ENCODE peak calls at places on chromosome 12, in seven cellular contexts. P, U, A, K, J, D and Q are unnamed samples.

GRCh38 chr12:55974308-55974724 is 438 bp downstream of the RAB5B start:
- DNase-seq in P (no peak), U (peak), A (no peak), K (peak), J (no peak), D (peak), Q (peak)

GRCh38 chr12:94636462-94637085 is 13.8 kb downstream of the TMCC3 start:
- DNase-seq in P (no peak), U (no peak), A (no peak), K (no peak), J (no peak), D (no peak), Q (no peak)

GRCh38 chr12:117033382-117034045 is 65.7 kb downstream of the TESC start:
- DNase-seq in P (no peak), U (no peak), A (peak), K (no peak), J (no peak), D (no peak), Q (no peak)

GRCh38 chr12:49019435-49020317 is 1.1 kb upstream of the PRKAG1 start:
- DNase-seq in P (no peak), U (peak), A (no peak), K (peak), J (peak), D (peak), Q (no peak)

GRCh38 chr12:80857311-80857710 is 80.4 kb downstream of the LIN7A start:
- DNase-seq in P (no peak), U (no peak), A (no peak), K (no peak), J (no peak), D (no peak), Q (no peak)

GRCh38 chr12:123180171-123180570 is 29.3 kb upstream of the PITPNM2 start:
- DNase-seq in P (no peak), U (no peak), A (no peak), K (no peak), J (peak), D (no peak), Q (no peak)

GRCh38 chr12:95323204-95323603 is 105.6 kb downstream of the VEZT start:
- DNase-seq in P (no peak), U (no peak), A (no peak), K (no peak), J (no peak), D (no peak), Q (no peak)

GRCh38 chr12:88577537-88577936 is 2.7 kb downstream of the KITLG start:
- DNase-seq in P (peak), U (peak), A (no peak), K (no peak), J (no peak), D (no peak), Q (no peak)

GRCh38 chr12:43004908-43005307 is 415.4 kb upstream of the PRICKLE1 start:
- DNase-seq in P (no peak), U (no peak), A (no peak), K (no peak), J (no peak), D (no peak), Q (no peak)

GRCh38 chr12:108694812-108695278 is 36.5 kb downstream of the CORO1C start:
- DNase-seq in P (no peak), U (no peak), A (no peak), K (no peak), J (no peak), D (no peak), Q (no peak)

GRCh38 chr12:132398386-132398991 is 69.1 kb upstream of the GALNT9 start:
- DNase-seq in P (no peak), U (no peak), A (peak), K (no peak), J (no peak), D (no peak), Q (no peak)

GRCh38 chr12:24138041-24138440 is 188.6 kb upstream of the SOX5 start:
- DNase-seq in P (no peak), U (no peak), A (no peak), K (no peak), J (no peak), D (no peak), Q (no peak)

GRCh38 chr12:49130151-49131050 is 794 bp downstream of the TUBA1B start:
- DNase-seq in P (peak), U (peak), A (peak), K (peak), J (peak), D (peak), Q (peak)

GRCh38 chr12:27560126-27560525 is 36.1 kb downstream of the PPFIBP1 start:
- DNase-seq in P (no peak), U (no peak), A (no peak), K (no peak), J (no peak), D (no peak), Q (no peak)

GRCh38 chr12:107622005-107622404 is 63.6 kb upstream of the PWP1 start:
- DNase-seq in P (peak), U (no peak), A (no peak), K (no peak), J (no peak), D (no peak), Q (peak)

GRCh38 chr12:66024966-66025365 is 105.6 kb downstream of the LLPH start:
- DNase-seq in P (no peak), U (no peak), A (no peak), K (no peak), J (no peak), D (no peak), Q (no peak)

DNA sequence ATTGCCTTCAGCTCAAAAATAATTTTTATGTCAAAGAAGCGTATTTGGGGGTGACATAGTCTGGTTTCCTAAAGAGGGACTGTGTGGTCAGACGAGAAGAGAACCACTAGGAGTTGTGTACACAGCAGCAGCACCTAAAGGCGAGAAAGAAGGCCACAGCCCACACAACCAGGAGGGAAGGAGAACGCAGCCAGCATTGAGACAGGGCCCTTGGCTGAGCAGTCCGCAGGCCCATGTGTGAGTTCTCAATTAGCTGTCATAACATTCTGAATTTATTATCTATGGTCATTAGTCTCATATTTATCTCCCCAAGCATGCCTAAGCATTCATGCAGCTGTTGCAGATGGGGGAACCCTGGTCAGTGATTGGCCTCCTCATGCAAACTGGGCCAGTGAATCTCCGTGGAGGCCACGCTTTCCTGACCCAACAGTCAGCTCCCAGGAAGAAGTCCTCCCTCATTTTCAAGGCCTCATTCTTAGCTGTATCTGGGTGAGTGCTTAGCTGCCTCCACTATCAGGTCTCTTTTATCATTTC is 81.2 kb upstream of the ATF7IP start:
- DNase-seq in P (no peak), U (no peak), A (no peak), K (peak), J (no peak), D (peak), Q (no peak)
- TF ChIP-seq POLR2A in P (no peak), U (no peak), A (no peak), K (no peak), J (no peak), D (no peak), Q (no peak)

DNA sequence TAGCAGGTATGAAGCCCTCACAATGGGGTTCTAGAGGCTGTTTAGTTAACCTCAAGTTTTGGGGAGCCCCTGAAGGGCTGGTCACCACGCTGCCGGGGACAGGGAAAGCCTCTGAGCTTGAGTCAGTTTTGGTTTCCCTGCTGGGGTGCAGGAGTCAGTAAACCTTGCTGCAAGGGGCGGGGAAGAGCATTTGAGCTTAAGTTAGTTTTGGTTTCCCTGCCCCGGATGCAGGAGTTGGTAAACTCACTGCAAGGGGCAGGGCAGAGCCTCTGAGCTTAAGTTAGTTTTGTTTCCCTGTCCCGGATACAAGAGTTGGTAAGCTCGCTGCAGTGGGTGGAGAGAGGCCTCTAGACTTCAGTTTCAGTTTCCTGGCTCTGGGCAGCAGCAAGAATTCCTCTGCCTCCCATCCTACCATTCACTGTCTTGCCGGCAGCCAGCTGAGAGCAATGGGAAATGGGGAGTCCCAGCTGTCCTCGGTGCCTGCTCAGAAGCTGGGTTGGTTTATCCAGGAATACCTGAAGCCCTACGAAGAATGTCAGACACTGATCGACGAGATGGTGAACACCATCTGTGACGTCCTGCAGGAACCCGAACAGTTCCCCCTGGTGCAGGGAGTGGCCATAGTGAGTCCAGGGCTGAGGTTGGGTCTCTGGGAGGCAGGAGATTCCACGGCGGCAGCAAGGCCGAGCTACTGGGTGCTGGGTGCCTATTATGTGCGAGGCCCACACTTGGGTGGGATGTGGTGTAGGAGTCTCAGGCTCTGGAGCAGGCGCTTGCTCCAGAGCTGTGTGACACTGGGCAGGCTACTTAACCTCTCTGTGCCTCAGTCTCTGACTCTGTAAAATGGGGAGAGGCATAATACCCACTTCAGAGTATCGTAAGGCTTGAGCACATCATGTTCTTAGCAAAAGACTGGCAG is at the start of gene OAS2:
- DNase-seq in P (no peak), U (no peak), A (peak), K (peak), J (peak), D (peak), Q (peak)
- TF ChIP-seq POLR2A in P (no peak), U (no peak), A (peak), K (no peak), J (no peak), D (peak), Q (no peak)

GRCh38 chr12:64403708-64404469 is at the start of gene XPOT:
- DNase-seq in P (peak), U (peak), A (peak), K (peak), J (peak), D (peak), Q (peak)
- TF ChIP-seq POLR2A in P (peak), U (peak), A (no peak), K (no peak), J (no peak), D (peak), Q (peak)

GRCh38 chr12:101697930-101698781 is 716 bp downstream of the CHPT1 start:
- DNase-seq in P (no peak), U (peak), A (peak), K (peak), J (peak), D (peak), Q (peak)

GRCh38 chr12:101697197-101697929 is at the start of gene CHPT1:
- DNase-seq in P (no peak), U (peak), A (peak), K (peak), J (peak), D (peak), Q (peak)

GRCh38 chr12:101695698-101696097 is 1.7 kb upstream of the CHPT1 start:
- DNase-seq in P (no peak), U (no peak), A (no peak), K (no peak), J (no peak), D (no peak), Q (no peak)

GRCh38 chr12:101698782-101699347 is 1.4 kb downstream of the CHPT1 start:
- DNase-seq in P (no peak), U (peak), A (no peak), K (peak), J (no peak), D (peak), Q (peak)

GRCh38 chr12:101696477-101697196 is 803 bp upstream of the CHPT1 start:
- DNase-seq in P (no peak), U (peak), A (peak), K (peak), J (peak), D (no peak), Q (no peak)
- TF ChIP-seq POLR2A in P (no peak), U (no peak), A (no peak), K (no peak), J (no peak), D (peak), Q (no peak)

GRCh38 chr12:70691018-70691672 is 53.9 kb upstream of the PTPRB start:
- DNase-seq in P (no peak), U (no peak), A (no peak), K (no peak), J (no peak), D (no peak), Q (no peak)
- TF ChIP-seq POLR2A in P (no peak), U (no peak), A (no peak), K (no peak), J (no peak), D (no peak), Q (no peak)

DNA sequence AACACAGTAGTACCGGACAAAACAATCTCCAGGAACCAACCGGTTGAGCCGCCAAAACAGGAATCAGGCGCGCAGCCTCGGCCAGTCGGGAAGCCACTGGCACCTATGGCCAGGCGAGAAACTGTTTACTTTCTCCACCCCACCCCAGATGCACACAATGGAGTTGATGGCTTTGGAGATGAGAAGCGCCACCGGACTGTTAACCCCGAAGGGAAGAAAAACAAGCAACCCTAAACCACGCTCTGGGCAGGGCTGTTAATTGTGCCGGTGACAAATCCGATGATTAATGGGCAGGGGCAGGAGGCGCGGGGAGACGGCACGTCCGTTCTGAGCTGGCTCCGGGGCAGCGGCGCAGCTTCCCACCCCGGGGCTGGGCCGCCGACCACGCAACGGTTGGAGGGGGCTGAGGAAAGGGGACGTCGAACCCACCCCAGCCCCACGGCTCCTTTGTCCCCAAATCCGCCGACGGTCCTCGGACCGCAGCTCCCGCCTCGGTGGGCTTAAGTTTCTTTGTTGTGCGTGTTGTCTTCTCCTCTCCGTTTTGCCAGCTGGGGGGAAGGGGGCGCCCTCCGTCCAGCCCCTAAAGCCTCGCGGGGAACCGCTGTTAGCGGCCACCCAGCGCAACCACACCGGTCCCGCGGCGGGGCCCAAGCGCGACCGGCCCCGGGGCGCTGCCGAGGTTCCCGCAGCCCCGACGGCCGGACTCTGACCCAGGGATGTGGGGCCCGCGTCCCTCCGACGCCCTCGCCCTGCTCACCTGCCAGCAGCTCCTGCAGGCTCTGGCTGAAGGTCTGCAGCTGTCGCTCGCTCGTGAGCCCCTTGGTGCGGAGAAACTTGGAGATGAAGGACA is 790 bp downstream of the BTG1 start:
- DNase-seq in P (no peak), U (no peak), A (peak), K (peak), J (peak), D (no peak), Q (no peak)
- TF ChIP-seq POLR2A in P (no peak), U (peak), A (peak), K (no peak), J (no peak), D (peak), Q (peak)

DNA sequence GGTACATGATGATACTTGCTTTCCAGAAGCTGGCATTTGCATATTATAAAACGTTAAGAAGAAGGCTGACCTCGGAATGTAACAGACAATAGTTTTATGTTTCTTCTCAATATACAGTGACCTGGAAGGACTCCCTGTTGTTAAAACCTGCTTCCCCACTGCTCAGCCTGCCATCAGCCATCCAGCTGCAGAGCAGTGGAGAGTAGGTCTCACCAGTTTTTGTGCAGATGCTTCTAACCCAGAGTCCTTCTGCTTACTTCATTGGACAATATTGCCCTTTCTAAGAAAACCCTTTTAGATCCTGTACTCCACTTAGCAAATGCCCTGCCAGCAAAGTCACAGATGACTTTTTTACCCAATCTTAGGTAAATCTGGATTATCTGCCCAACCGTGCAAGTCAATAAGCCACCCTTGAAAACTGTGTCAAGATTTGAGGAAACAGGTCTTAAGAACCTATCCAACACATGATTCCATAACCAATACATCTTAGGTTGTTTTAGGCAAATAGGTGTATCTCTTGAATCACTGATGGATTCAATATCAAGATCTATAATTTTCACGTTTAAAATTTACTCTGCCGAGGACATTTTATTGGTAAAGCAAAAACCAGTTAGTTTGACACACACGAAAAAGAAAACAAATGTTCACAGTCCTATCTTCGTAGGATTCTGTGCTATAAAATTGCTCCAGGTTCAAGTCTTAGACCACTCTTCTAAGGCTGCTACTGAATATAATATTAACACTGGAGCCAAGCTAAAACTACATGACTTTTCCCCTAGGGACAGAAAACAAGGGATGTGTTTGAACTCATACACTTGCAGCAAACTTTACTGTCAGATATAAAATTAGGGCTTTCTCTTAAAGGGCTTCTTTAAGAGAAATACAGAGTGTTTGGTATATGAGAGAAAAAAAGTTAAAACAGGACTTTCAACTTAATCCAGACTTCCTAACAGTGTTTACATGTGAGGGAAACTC is 5.7 kb downstream of the PHLDA1 start:
- DNase-seq in P (no peak), U (no peak), A (no peak), K (no peak), J (no peak), D (no peak), Q (no peak)
- TF ChIP-seq POLR2A in P (no peak), U (no peak), A (no peak), K (no peak), J (no peak), D (no peak), Q (no peak)